ENCODE peak calls at places on chromosomes 1 and 21, in nine cellular contexts. One of them, this sample, is unnamed.
A peak's percentile ranks its signal among the peaks of the same experiment; 100 is the strongest.

GRCh38 chr1:204359474-204360255 is at the start of gene PLEKHA6:
- DNase-seq in substantia nigra: peak; percentile 35
- DNase-seq in type B pancreatic cell: no peak
- DNase-seq in fibroblast of lung: peak; percentile 70
- DNase-seq in ureter: no peak
- DNase-seq in A549: no peak
- DNase-seq in activated T-cell treated with anti-CD3 and anti-CD28 coated beads, Interleukin-2, amount 50 U/mL, for 1 hour: no peak
- DNase-seq in NB4: peak; percentile 23
- DNase-seq in KG1: no peak
- DNase-seq in this sample: peak; percentile 64

GRCh38 chr21:43712268-43712942 is 6.5 kb upstream of the PDXK start:
- DNase-seq in A549: peak; percentile 98
- DNase-seq in fibroblast of lung: no peak
- DNase-seq in activated T-cell treated with anti-CD3 and anti-CD28 coated beads, Interleukin-2, amount 50 U/mL, for 1 hour: no peak
- DNase-seq in type B pancreatic cell: no peak
- DNase-seq in substantia nigra: no peak
- DNase-seq in ureter: peak; percentile 77
- DNase-seq in NB4: no peak
- DNase-seq in KG1: no peak
- DNase-seq in this sample: no peak

GRCh38 chr1:219422811-219423598 is 189.9 kb downstream of the ZC3H11B start:
- DNase-seq in type B pancreatic cell: no peak
- DNase-seq in activated T-cell treated with anti-CD3 and anti-CD28 coated beads, Interleukin-2, amount 50 U/mL, for 1 hour: no peak
- DNase-seq in substantia nigra: no peak
- DNase-seq in A549: no peak
- DNase-seq in KG1: no peak
- DNase-seq in NB4: no peak
- DNase-seq in fibroblast of lung: peak; percentile 57
- DNase-seq in ureter: no peak
- DNase-seq in this sample: no peak

GRCh38 chr1:42173155-42173933 is 8.8 kb upstream of the GUCA2A start:
- DNase-seq in type B pancreatic cell: no peak
- DNase-seq in substantia nigra: no peak
- DNase-seq in fibroblast of lung: peak; percentile 43
- DNase-seq in A549: peak; percentile 42
- DNase-seq in KG1: peak; percentile 55
- DNase-seq in ureter: peak; percentile 68
- DNase-seq in NB4: peak; percentile 60
- DNase-seq in activated T-cell treated with anti-CD3 and anti-CD28 coated beads, Interleukin-2, amount 50 U/mL, for 1 hour: peak; percentile 71
- DNase-seq in this sample: peak; percentile 17

GRCh38 chr1:70090875-70091274 is 114.5 kb downstream of the LRRC40 start:
- DNase-seq in type B pancreatic cell: no peak
- DNase-seq in fibroblast of lung: peak; percentile 54
- DNase-seq in ureter: no peak
- DNase-seq in substantia nigra: no peak
- DNase-seq in KG1: no peak
- DNase-seq in A549: no peak
- DNase-seq in activated T-cell treated with anti-CD3 and anti-CD28 coated beads, Interleukin-2, amount 50 U/mL, for 1 hour: no peak
- DNase-seq in NB4: no peak
- DNase-seq in this sample: no peak

GRCh38 chr21:44428281-44428942 is 26.9 kb upstream of the LRRC3 start:
- DNase-seq in activated T-cell treated with anti-CD3 and anti-CD28 coated beads, Interleukin-2, amount 50 U/mL, for 1 hour: peak; percentile 69
- DNase-seq in KG1: no peak
- DNase-seq in NB4: peak; percentile 59
- DNase-seq in type B pancreatic cell: peak; percentile 49
- DNase-seq in fibroblast of lung: no peak
- DNase-seq in ureter: peak; percentile 40
- DNase-seq in A549: peak; percentile 83
- DNase-seq in substantia nigra: no peak
- DNase-seq in this sample: peak; percentile 5

GRCh38 chr1:207873055-207873890 is 37.7 kb downstream of the CD34 start:
- DNase-seq in A549: no peak
- DNase-seq in type B pancreatic cell: no peak
- DNase-seq in ureter: no peak
- DNase-seq in NB4: peak; percentile 89
- DNase-seq in KG1: no peak
- DNase-seq in substantia nigra: no peak
- DNase-seq in activated T-cell treated with anti-CD3 and anti-CD28 coated beads, Interleukin-2, amount 50 U/mL, for 1 hour: no peak
- DNase-seq in fibroblast of lung: no peak
- DNase-seq in this sample: peak; percentile 71

GRCh38 chr21:38965241-38965640 is 159.5 kb downstream of the ETS2 start:
- DNase-seq in fibroblast of lung: no peak
- DNase-seq in substantia nigra: no peak
- DNase-seq in KG1: no peak
- DNase-seq in type B pancreatic cell: no peak
- DNase-seq in activated T-cell treated with anti-CD3 and anti-CD28 coated beads, Interleukin-2, amount 50 U/mL, for 1 hour: no peak
- DNase-seq in ureter: no peak
- DNase-seq in NB4: no peak
- DNase-seq in A549: no peak
- DNase-seq in this sample: no peak

GRCh38 chr1:9715536-9716226 is 64.2 kb downstream of the PIK3CD start:
- DNase-seq in substantia nigra: no peak
- DNase-seq in ureter: no peak
- DNase-seq in A549: no peak
- DNase-seq in type B pancreatic cell: no peak
- DNase-seq in activated T-cell treated with anti-CD3 and anti-CD28 coated beads, Interleukin-2, amount 50 U/mL, for 1 hour: peak; percentile 69
- DNase-seq in NB4: no peak
- DNase-seq in fibroblast of lung: no peak
- DNase-seq in KG1: no peak
- DNase-seq in this sample: no peak

GRCh38 chr1:229470406-229471043 is 36.6 kb upstream of the ACTA1 start:
- DNase-seq in KG1: no peak
- DNase-seq in fibroblast of lung: no peak
- DNase-seq in A549: no peak
- DNase-seq in substantia nigra: no peak
- DNase-seq in ureter: no peak
- DNase-seq in NB4: no peak
- DNase-seq in type B pancreatic cell: no peak
- DNase-seq in activated T-cell treated with anti-CD3 and anti-CD28 coated beads, Interleukin-2, amount 50 U/mL, for 1 hour: no peak
- DNase-seq in this sample: no peak

GRCh38 chr1:2452583-2453315 is 23.3 kb upstream of the PLCH2 start:
- DNase-seq in type B pancreatic cell: no peak
- DNase-seq in fibroblast of lung: peak; percentile 16
- DNase-seq in substantia nigra: peak; percentile 45
- DNase-seq in ureter: no peak
- DNase-seq in A549: peak; percentile 46
- DNase-seq in KG1: no peak
- DNase-seq in activated T-cell treated with anti-CD3 and anti-CD28 coated beads, Interleukin-2, amount 50 U/mL, for 1 hour: no peak
- DNase-seq in NB4: no peak
- DNase-seq in this sample: no peak

GRCh38 chr21:34889537-34890257 is 159.4 kb downstream of the RUNX1 start:
- DNase-seq in fibroblast of lung: peak; percentile 80
- DNase-seq in ureter: peak; percentile 78
- DNase-seq in KG1: peak; percentile 36
- DNase-seq in substantia nigra: no peak
- DNase-seq in NB4: peak; percentile 92
- DNase-seq in activated T-cell treated with anti-CD3 and anti-CD28 coated beads, Interleukin-2, amount 50 U/mL, for 1 hour: peak; percentile 83
- DNase-seq in A549: peak; percentile 61
- DNase-seq in type B pancreatic cell: peak; percentile 85
- DNase-seq in this sample: peak; percentile 69

GRCh38 chr21:41857771-41858300 is 21.3 kb downstream of the PRDM15 start:
- DNase-seq in substantia nigra: no peak
- DNase-seq in fibroblast of lung: no peak
- DNase-seq in KG1: no peak
- DNase-seq in NB4: no peak
- DNase-seq in ureter: no peak
- DNase-seq in A549: no peak
- DNase-seq in type B pancreatic cell: no peak
- DNase-seq in activated T-cell treated with anti-CD3 and anti-CD28 coated beads, Interleukin-2, amount 50 U/mL, for 1 hour: no peak
- DNase-seq in this sample: no peak

GRCh38 chr1:32180186-32181060 is 948 bp downstream of the TXLNA start:
- DNase-seq in substantia nigra: peak; percentile 57
- DNase-seq in ureter: peak; percentile 62
- DNase-seq in NB4: peak; percentile 62
- DNase-seq in activated T-cell treated with anti-CD3 and anti-CD28 coated beads, Interleukin-2, amount 50 U/mL, for 1 hour: peak; percentile 47
- DNase-seq in A549: peak; percentile 32
- DNase-seq in KG1: no peak
- DNase-seq in fibroblast of lung: peak; percentile 52
- DNase-seq in type B pancreatic cell: no peak
- DNase-seq in this sample: no peak

GRCh38 chr1:41724248-41724647 is 194.5 kb downstream of the HIVEP3 start:
- DNase-seq in KG1: no peak
- DNase-seq in substantia nigra: no peak
- DNase-seq in NB4: no peak
- DNase-seq in ureter: no peak
- DNase-seq in activated T-cell treated with anti-CD3 and anti-CD28 coated beads, Interleukin-2, amount 50 U/mL, for 1 hour: no peak
- DNase-seq in fibroblast of lung: peak; percentile 38
- DNase-seq in type B pancreatic cell: no peak
- DNase-seq in A549: no peak
- DNase-seq in this sample: no peak

GRCh38 chr1:7105258-7105657 is 320.0 kb downstream of the CAMTA1 start:
- DNase-seq in fibroblast of lung: no peak
- DNase-seq in A549: no peak
- DNase-seq in activated T-cell treated with anti-CD3 and anti-CD28 coated beads, Interleukin-2, amount 50 U/mL, for 1 hour: no peak
- DNase-seq in ureter: no peak
- DNase-seq in type B pancreatic cell: no peak
- DNase-seq in NB4: no peak
- DNase-seq in KG1: no peak
- DNase-seq in substantia nigra: no peak
- DNase-seq in this sample: no peak

This sample was measured in GDM1.